ENCODE peak calls at places on chromosomes 3 and 15, in nine cellular contexts. Z, I, U, O, X, H, E, A and F are unnamed samples.

GRCh38 chr3:64297563-64297962 is 72.3 kb upstream of the PRICKLE2 start:
- DNase-seq in Z (no peak), I (no peak), U (no peak), O (no peak), X (no peak), H (no peak), E (no peak), A (no peak), F (no peak)

GRCh38 chr15:39640665-39641064 is 59.8 kb downstream of the THBS1 start:
- DNase-seq in Z (no peak), I (no peak), U (no peak), O (no peak), X (no peak), H (no peak), E (no peak), A (no peak), F (no peak)

GRCh38 chr3:49007771-49008528 is 759 bp downstream of the WDR6 start:
- DNase-seq in Z (peak; percentile 96), I (peak; percentile 79), U (peak; percentile 91), O (peak; percentile 91), X (peak; percentile 90), H (peak; percentile 83), E (peak; percentile 54), A (peak; percentile 85), F (peak; percentile 96)

GRCh38 chr15:97904196-97904572 is 56.3 kb upstream of the ARRDC4 start:
- DNase-seq in Z (peak; percentile 90), I (no peak), U (peak; percentile 81), O (peak; percentile 55), X (peak; percentile 41), H (peak; percentile 18), E (peak; percentile 49), A (peak; percentile 47), F (peak; percentile 83)

GRCh38 chr3:128323206-128324081 is 143.2 kb downstream of the DNAJB8 start:
- DNase-seq in Z (no peak), I (no peak), U (no peak), O (peak; percentile 90), X (no peak), H (no peak), E (no peak), A (no peak), F (no peak)

GRCh38 chr3:114551770-114552526 is 258.1 kb downstream of the TIGIT start:
- DNase-seq in Z (no peak), I (no peak), U (peak; percentile 21), O (no peak), X (no peak), H (no peak), E (peak; percentile 89), A (no peak), F (no peak)

GRCh38 chr3:126999383-126999782 is 16.5 kb downstream of the PLXNA1 start:
- DNase-seq in Z (no peak), I (no peak), U (no peak), O (no peak), X (no peak), H (no peak), E (no peak), A (peak; percentile 44), F (no peak)

GRCh38 chr3:174618368-174618767 is 240.8 kb upstream of the NAALADL2 start:
- DNase-seq in Z (no peak), I (no peak), U (no peak), O (no peak), X (no peak), H (no peak), E (no peak), A (no peak), F (no peak)

GRCh38 chr3:52093751-52094525 is 37.6 kb upstream of the DUSP7 start:
- DNase-seq in Z (no peak), I (no peak), U (peak; percentile 19), O (no peak), X (no peak), H (no peak), E (peak; percentile 63), A (no peak), F (no peak)

GRCh38 chr15:73081321-73081958 is 29.2 kb downstream of the NEO1 start:
- DNase-seq in Z (peak; percentile 74), I (no peak), U (no peak), O (no peak), X (peak; percentile 6), H (no peak), E (peak; percentile 30), A (no peak), F (no peak)

GRCh38 chr15:81886586-81886985 is 159.2 kb downstream of the MEX3B start:
- DNase-seq in Z (no peak), I (no peak), U (no peak), O (no peak), X (no peak), H (no peak), E (peak; percentile 86), A (no peak), F (no peak)